ENCODE peak calls at places on chromosomes 4 and X, in six cellular contexts. One of them, this sample, is unnamed.

GRCh38 chrX:115602308-115602707 is 41.3 kb downstream of the PLS3 start:
- DNase-seq in HCT116: no peak
- DNase-seq in K562: no peak
- DNase-seq in HepG2: no peak
- DNase-seq in GM23338: no peak
- DNase-seq in GM23248: no peak
- DNase-seq in this sample: no peak

GRCh38 chr4:105714071-105714521 is 5.5 kb downstream of the GSTCD start:
- DNase-seq in HepG2: no peak
- DNase-seq in GM23248: peak
- DNase-seq in GM23338: no peak
- DNase-seq in K562: no peak
- DNase-seq in HCT116: no peak
- DNase-seq in this sample: no peak

GRCh38 chr4:66562276-66562806 is 892.1 kb upstream of the EPHA5 start:
- DNase-seq in GM23248: no peak
- DNase-seq in K562: no peak
- DNase-seq in GM23338: no peak
- DNase-seq in HepG2: no peak
- DNase-seq in HCT116: no peak
- DNase-seq in this sample: no peak

GRCh38 chrX:151752847-151753246 is 18.3 kb downstream of the CNGA2 start:
- DNase-seq in GM23338: no peak
- DNase-seq in HCT116: no peak
- DNase-seq in K562: no peak
- DNase-seq in HepG2: no peak
- DNase-seq in GM23248: no peak
- DNase-seq in this sample: no peak

GRCh38 chr4:150087007-150087406 is 8.8 kb downstream of the DCLK2 start:
- DNase-seq in GM23248: no peak
- DNase-seq in GM23338: no peak
- DNase-seq in HCT116: no peak
- DNase-seq in K562: no peak
- DNase-seq in HepG2: no peak
- DNase-seq in this sample: no peak

GRCh38 chrX:39859991-39860861 is 237.5 kb downstream of the BCOR start:
- DNase-seq in K562: peak
- DNase-seq in HCT116: peak
- DNase-seq in HepG2: no peak
- DNase-seq in GM23248: peak
- DNase-seq in GM23338: peak
- DNase-seq in this sample: peak

GRCh38 chrX:129980043-129980442 is 2.4 kb upstream of the BCORL1 start:
- DNase-seq in GM23338: no peak
- DNase-seq in K562: no peak
- DNase-seq in GM23248: peak
- DNase-seq in HCT116: no peak
- DNase-seq in HepG2: no peak
- DNase-seq in this sample: no peak

GRCh38 chr4:26451597-26451996 is 38.7 kb downstream of the CCKAR start:
- DNase-seq in K562: no peak
- DNase-seq in GM23338: no peak
- DNase-seq in HCT116: no peak
- DNase-seq in GM23248: no peak
- DNase-seq in HepG2: no peak
- DNase-seq in this sample: no peak

GRCh38 chrX:28379142-28379541 is 208.1 kb upstream of the IL1RAPL1 start:
- DNase-seq in K562: no peak
- DNase-seq in HepG2: no peak
- DNase-seq in GM23248: no peak
- DNase-seq in HCT116: no peak
- DNase-seq in GM23338: no peak
- DNase-seq in this sample: no peak

GRCh38 chr4:44257461-44257860 is 191.1 kb downstream of the KCTD8 start:
- DNase-seq in HepG2: no peak
- DNase-seq in GM23248: no peak
- DNase-seq in K562: no peak
- DNase-seq in HCT116: no peak
- DNase-seq in GM23338: peak
- DNase-seq in this sample: no peak

GRCh38 chr4:76993787-76994641 is 44.5 kb downstream of the SEPTIN11 start:
- DNase-seq in GM23338: no peak
- DNase-seq in HepG2: no peak
- DNase-seq in HCT116: no peak
- DNase-seq in GM23248: no peak
- DNase-seq in K562: no peak
- DNase-seq in this sample: no peak

GRCh38 chr4:145618210-145618911 is 824 bp upstream of the MMAA start:
- DNase-seq in K562: peak
- DNase-seq in GM23248: peak
- DNase-seq in HCT116: no peak
- DNase-seq in GM23338: no peak
- DNase-seq in HepG2: no peak
- DNase-seq in this sample: no peak

GRCh38 chr4:158578476-158578875 is 56.8 kb downstream of the RXFP1 start:
- DNase-seq in GM23338: peak
- DNase-seq in K562: peak
- DNase-seq in GM23248: peak
- DNase-seq in HCT116: peak
- DNase-seq in HepG2: peak
- DNase-seq in this sample: no peak

DNA sequence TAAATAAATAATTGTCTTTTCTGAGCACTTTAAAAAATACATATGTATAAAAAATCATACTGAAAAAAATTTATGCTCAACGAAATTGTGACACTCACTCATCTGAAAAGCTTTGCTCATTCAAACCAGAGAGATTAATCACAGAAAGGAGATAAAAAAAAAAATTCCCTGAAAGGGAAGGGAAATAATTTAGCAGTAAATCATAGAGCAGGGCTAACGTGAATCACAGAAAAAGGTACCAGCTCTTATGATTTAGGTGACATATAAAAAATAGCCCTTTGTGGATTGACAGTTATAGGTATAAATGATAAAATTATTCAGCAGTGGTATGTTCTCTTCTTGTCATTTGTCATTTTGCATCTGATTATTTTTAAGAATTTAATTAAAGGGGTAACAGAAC is 552.7 kb upstream of the TENM3 start:
- DNase-seq in K562: no peak
- DNase-seq in GM23248: no peak
- DNase-seq in HepG2: no peak
- DNase-seq in HCT116: no peak
- DNase-seq in GM23338: no peak
- DNase-seq in this sample: no peak
- H3K27ac ChIP-seq in K562: no peak
- H3K27ac ChIP-seq in GM23248: no peak
- H3K27ac ChIP-seq in HepG2: no peak
- H3K27ac ChIP-seq in HCT116: no peak
- H3K27ac ChIP-seq in GM23338: no peak
- H3K27ac ChIP-seq in this sample: no peak

GRCh38 chr4:72031868-72032619 is at the start of gene NPFFR2:
- DNase-seq in HepG2: no peak
- DNase-seq in GM23248: no peak
- DNase-seq in K562: peak
- DNase-seq in HCT116: no peak
- DNase-seq in GM23338: peak
- DNase-seq in this sample: no peak
- TF ChIP-seq EZH2 in HepG2: no peak
- TF ChIP-seq EZH2 in GM23248: no peak
- TF ChIP-seq EZH2 in K562: no peak
- TF ChIP-seq EZH2 in HCT116: no peak
- TF ChIP-seq EZH2 in GM23338: no peak
- TF ChIP-seq EZH2 in this sample: no peak

DNA sequence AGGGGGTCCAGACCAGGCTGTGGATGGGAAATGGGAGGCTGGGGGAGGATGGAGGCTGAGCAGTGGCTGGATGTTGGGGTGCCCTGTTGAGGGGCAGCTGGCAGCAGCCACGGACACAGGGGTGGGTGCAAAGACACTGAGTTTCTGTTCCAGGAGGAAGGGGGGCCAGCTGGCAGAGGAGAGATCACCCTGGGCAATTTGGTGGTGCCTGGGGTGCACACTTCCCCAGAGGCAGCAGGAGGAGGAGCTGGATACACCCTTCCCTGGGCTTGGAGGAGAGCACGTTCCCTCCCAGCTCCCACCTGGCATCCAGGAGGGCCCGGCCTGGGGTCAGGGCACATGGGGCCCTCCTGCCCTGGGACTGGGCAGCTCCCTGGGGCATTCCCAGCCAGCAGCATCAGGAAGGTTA is 42.8 kb downstream of the CPLX1 start:
- DNase-seq in HepG2: no peak
- DNase-seq in K562: no peak
- DNase-seq in GM23338: no peak
- DNase-seq in GM23248: no peak
- DNase-seq in HCT116: no peak
- DNase-seq in this sample: no peak
- H3K27ac ChIP-seq in HepG2: peak
- H3K27ac ChIP-seq in K562: no peak
- H3K27ac ChIP-seq in GM23338: no peak
- H3K27ac ChIP-seq in GM23248: no peak
- H3K27ac ChIP-seq in HCT116: peak
- H3K27ac ChIP-seq in this sample: peak

GRCh38 chr4:61199869-61200194 is 294 bp upstream of the ADGRL3 start:
- DNase-seq in GM23248: no peak
- DNase-seq in HCT116: no peak
- DNase-seq in K562: no peak
- DNase-seq in GM23338: no peak
- DNase-seq in HepG2: no peak
- DNase-seq in this sample: no peak

GRCh38 chr4:61200991-61201526 is 933 bp downstream of the ADGRL3 start:
- DNase-seq in HCT116: no peak
- DNase-seq in GM23248: peak
- DNase-seq in HepG2: no peak
- DNase-seq in K562: no peak
- DNase-seq in GM23338: peak
- DNase-seq in this sample: no peak

GRCh38 chr4:61201562-61202099 is 1.5 kb downstream of the ADGRL3 start:
- DNase-seq in HCT116: no peak
- DNase-seq in K562: no peak
- DNase-seq in HepG2: no peak
- DNase-seq in GM23248: no peak
- DNase-seq in GM23338: peak
- DNase-seq in this sample: no peak

GRCh38 chr4:61202100-61202637 is 2.0 kb downstream of the ADGRL3 start:
- DNase-seq in HepG2: no peak
- DNase-seq in GM23248: no peak
- DNase-seq in GM23338: peak
- DNase-seq in HCT116: no peak
- DNase-seq in K562: no peak
- DNase-seq in this sample: no peak

GRCh38 chr4:61200195-61200990 is at the start of gene ADGRL3:
- DNase-seq in HCT116: no peak
- DNase-seq in GM23338: peak
- DNase-seq in GM23248: peak
- DNase-seq in HepG2: no peak
- DNase-seq in K562: peak
- DNase-seq in this sample: no peak
- TF ChIP-seq EZH2 in HCT116: no peak
- TF ChIP-seq EZH2 in GM23338: peak
- TF ChIP-seq EZH2 in GM23248: no peak
- TF ChIP-seq EZH2 in HepG2: no peak
- TF ChIP-seq EZH2 in K562: no peak
- TF ChIP-seq EZH2 in this sample: no peak

DNA sequence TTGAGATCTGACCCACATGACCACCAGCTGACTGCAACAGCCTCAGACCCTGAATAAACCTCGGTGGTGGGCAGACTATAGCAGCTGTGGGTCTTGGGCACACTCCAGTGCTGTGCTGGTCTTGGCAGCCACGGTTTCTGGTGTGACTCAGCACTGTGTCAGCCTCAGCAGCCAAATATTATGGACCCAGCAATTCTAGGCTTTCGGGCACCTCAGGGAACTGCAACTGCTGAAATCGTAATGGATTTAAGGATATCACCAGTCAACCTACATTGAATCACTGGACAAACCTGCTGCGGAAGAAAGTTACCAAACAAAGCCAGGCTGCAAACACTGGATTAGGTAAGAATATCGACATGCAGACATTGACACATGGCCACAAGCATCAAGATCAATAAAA is 10.5 kb upstream of the UBE2NL start:
- DNase-seq in GM23248: peak
- DNase-seq in HepG2: no peak
- DNase-seq in GM23338: no peak
- DNase-seq in K562: no peak
- DNase-seq in HCT116: no peak
- DNase-seq in this sample: no peak
- H3K27ac ChIP-seq in GM23248: no peak
- H3K27ac ChIP-seq in HepG2: no peak
- H3K27ac ChIP-seq in GM23338: no peak
- H3K27ac ChIP-seq in K562: no peak
- H3K27ac ChIP-seq in HCT116: no peak
- H3K27ac ChIP-seq in this sample: no peak

DNA sequence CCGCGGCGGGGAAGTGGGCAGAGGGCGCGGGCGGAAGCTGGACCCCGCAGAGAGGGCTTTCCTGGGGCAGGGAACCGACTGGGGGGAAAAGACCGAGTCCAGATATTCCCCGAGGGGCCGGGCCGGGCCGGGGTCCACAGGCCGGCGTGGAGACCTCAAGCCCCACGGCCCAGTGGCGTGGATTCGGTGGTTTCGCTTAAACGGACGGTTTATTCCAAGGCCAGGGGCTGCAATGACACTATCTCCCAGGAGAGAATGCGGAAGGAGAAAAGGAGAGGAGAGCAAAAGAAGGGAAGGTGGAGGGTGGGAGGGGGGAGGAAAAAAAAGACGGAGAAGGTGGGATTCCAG is 10.8 kb downstream of the ARX start:
- DNase-seq in HepG2: no peak
- DNase-seq in K562: no peak
- DNase-seq in GM23338: peak
- DNase-seq in GM23248: no peak
- DNase-seq in HCT116: no peak
- DNase-seq in this sample: no peak
- TF ChIP-seq EZH2 in HepG2: no peak
- TF ChIP-seq EZH2 in K562: no peak
- TF ChIP-seq EZH2 in GM23338: peak
- TF ChIP-seq EZH2 in GM23248: peak
- TF ChIP-seq EZH2 in HCT116: no peak
- TF ChIP-seq EZH2 in this sample: no peak

GRCh38 chr4:113587640-113588275 is 173.8 kb downstream of the CAMK2D start:
- DNase-seq in K562: no peak
- DNase-seq in HCT116: no peak
- DNase-seq in GM23338: no peak
- DNase-seq in HepG2: no peak
- DNase-seq in GM23248: no peak
- DNase-seq in this sample: no peak
- H3K27ac ChIP-seq in K562: no peak
- H3K27ac ChIP-seq in HCT116: no peak
- H3K27ac ChIP-seq in GM23338: no peak
- H3K27ac ChIP-seq in HepG2: no peak
- H3K27ac ChIP-seq in GM23248: no peak
- H3K27ac ChIP-seq in this sample: no peak

DNA sequence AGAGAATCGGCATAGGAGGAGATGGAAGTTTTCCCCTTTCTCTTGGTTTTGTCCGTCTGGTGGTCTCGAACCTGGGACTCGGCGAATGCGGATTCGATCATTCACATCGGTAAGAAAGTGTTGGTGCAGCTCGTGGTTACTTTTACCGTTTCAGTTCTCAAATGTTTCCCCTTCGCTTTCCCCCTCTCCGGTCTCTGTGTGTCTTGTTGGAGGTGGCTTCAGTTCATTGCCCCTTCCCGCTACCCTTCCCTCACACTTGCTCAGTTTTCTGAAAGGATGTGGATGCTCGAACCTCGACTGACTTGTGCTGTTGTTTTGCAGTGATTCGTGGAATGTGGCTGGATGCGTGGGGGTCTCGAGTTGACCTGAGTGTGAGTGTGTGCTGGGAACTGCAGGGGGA is 870 bp downstream of the GRID2 start:
- DNase-seq in GM23248: no peak
- DNase-seq in HCT116: no peak
- DNase-seq in K562: no peak
- DNase-seq in GM23338: peak
- DNase-seq in HepG2: no peak
- DNase-seq in this sample: no peak
- TF ChIP-seq EZH2 in GM23248: peak
- TF ChIP-seq EZH2 in HCT116: no peak
- TF ChIP-seq EZH2 in K562: no peak
- TF ChIP-seq EZH2 in GM23338: no peak
- TF ChIP-seq EZH2 in HepG2: no peak
- TF ChIP-seq EZH2 in this sample: no peak